ENCODE peak calls at places on chromosomes 3 and 15, in six cellular contexts. N is ovary; J is nucleus accumbens; I is activated naive CD4-positive, alpha-beta T cell treated with anti-CD3 and anti-CD28 coated beads for 36 hours; E is pancreas; Y is astrocyte of the cerebellum. L is an unnamed sample.

GRCh38 chr15:26665950-26666921 is 106.6 kb downstream of the GABRB3 start:
- DNase-seq in N (no peak), J (no peak), I (no peak), E (no peak), Y (no peak), L (no peak)

GRCh38 chr15:25790003-25790660 is 73.0 kb downstream of the ATP10A start:
- DNase-seq in N (peak; percentile 60), J (no peak), I (peak; percentile 76), E (no peak), Y (no peak), L (no peak)

GRCh38 chr15:73682597-73683090 is 1.5 kb upstream of the CD276 start:
- DNase-seq in N (no peak), J (no peak), I (no peak), E (no peak), Y (no peak), L (no peak)

GRCh38 chr3:112642912-112643506 is 2.1 kb upstream of the CCDC80 start:
- DNase-seq in N (peak; percentile 79), J (peak; percentile 67), I (peak; percentile 92), E (peak; percentile 67), Y (peak; percentile 86), L (no peak)

GRCh38 chr3:123153821-123154323 is 47.9 kb upstream of the SEC22A start:
- DNase-seq in N (no peak), J (no peak), I (no peak), E (no peak), Y (no peak), L (no peak)

GRCh38 chr15:61748529-61748928 is 311.7 kb downstream of the VPS13C start:
- DNase-seq in N (no peak), J (no peak), I (no peak), E (no peak), Y (no peak), L (peak; percentile 71)

GRCh38 chr15:36527512-36528162 is 51.8 kb upstream of the CDIN1 start:
- DNase-seq in N (no peak), J (no peak), I (no peak), E (no peak), Y (no peak), L (peak; percentile 6)

GRCh38 chr3:71693641-71694040 is 31.6 kb downstream of the EIF4E3 start:
- DNase-seq in N (peak; percentile 23), J (no peak), I (no peak), E (no peak), Y (no peak), L (no peak)

GRCh38 chr15:65344214-65344908 is 33.4 kb downstream of the IGDCC3 start:
- DNase-seq in N (no peak), J (no peak), I (no peak), E (no peak), Y (no peak), L (no peak)

GRCh38 chr3:37162501-37163245 is 11.7 kb downstream of the LRRFIP2 start:
- DNase-seq in N (no peak), J (no peak), I (peak; percentile 22), E (no peak), Y (no peak), L (no peak)

GRCh38 chr15:88300018-88300549 is 43.5 kb upstream of the NTRK3 start:
- DNase-seq in N (no peak), J (no peak), I (no peak), E (no peak), Y (no peak), L (no peak)

GRCh38 chr3:43455233-43455632 is 166.6 kb downstream of the ANO10 start:
- DNase-seq in N (no peak), J (no peak), I (no peak), E (no peak), Y (no peak), L (peak; percentile 12)

GRCh38 chr3:47283193-47283537 is 421 bp downstream of the KLHL18 start:
- DNase-seq in N (no peak), J (peak; percentile 41), I (peak; percentile 35), E (peak; percentile 63), Y (no peak), L (no peak)

GRCh38 chr15:73991260-73991659 is 835 bp downstream of the STOML1 start:
- DNase-seq in N (peak; percentile 66), J (no peak), I (no peak), E (no peak), Y (no peak), L (no peak)

GRCh38 chr15:31330836-31331235 is 4.2 kb downstream of the KLF13 start:
- DNase-seq in N (no peak), J (no peak), I (no peak), E (no peak), Y (no peak), L (no peak)

GRCh38 chr15:76669521-76669920 is 235.6 kb downstream of the SCAPER start:
- DNase-seq in N (no peak), J (no peak), I (no peak), E (no peak), Y (no peak), L (no peak)

GRCh38 chr15:30038667-30039523 is 43.9 kb upstream of the GOLGA8J start:
- DNase-seq in N (peak; percentile 18), J (no peak), I (no peak), E (no peak), Y (no peak), L (no peak)

GRCh38 chr15:99704444-99704838 is 28.8 kb downstream of the LYSMD4 start:
- DNase-seq in N (no peak), J (no peak), I (peak; percentile 48), E (no peak), Y (peak; percentile 86), L (peak; percentile 45)

GRCh38 chr15:77985031-77985930 is 92.2 kb downstream of the TBC1D2B start:
- DNase-seq in N (peak; percentile 9), J (no peak), I (no peak), E (no peak), Y (no peak), L (no peak)

GRCh38 chr3:188673509-188674239 is 498.1 kb upstream of the TPRG1 start:
- DNase-seq in N (no peak), J (no peak), I (no peak), E (no peak), Y (peak; percentile 90), L (peak; percentile 86)

GRCh38 chr15:70853270-70853854 is 595 bp downstream of the LARP6 start:
- DNase-seq in N (peak; percentile 39), J (peak; percentile 28), I (peak; percentile 14), E (peak; percentile 70), Y (peak; percentile 38), L (no peak)

GRCh38 chr3:30687930-30688570 is 81.6 kb downstream of the TGFBR2 start:
- DNase-seq in N (no peak), J (no peak), I (no peak), E (no peak), Y (no peak), L (no peak)

GRCh38 chr15:43893956-43894355 is 67.2 kb downstream of the WDR76 start:
- DNase-seq in N (no peak), J (no peak), I (no peak), E (no peak), Y (no peak), L (no peak)

GRCh38 chr15:81155375-81156218 is 21.5 kb downstream of the CFAP161 start:
- DNase-seq in N (peak; percentile 43), J (no peak), I (peak; percentile 35), E (no peak), Y (peak; percentile 47), L (no peak)

GRCh38 chr15:74392402-74392876 is 25.0 kb upstream of the CYP11A1 start:
- DNase-seq in N (peak; percentile 57), J (peak; percentile 46), I (no peak), E (no peak), Y (no peak), L (no peak)

GRCh38 chr3:114848643-114849350 is 298.3 kb downstream of the ZBTB20 start:
- DNase-seq in N (no peak), J (peak; percentile 7), I (no peak), E (no peak), Y (no peak), L (no peak)

GRCh38 chr3:184685646-184686045 is 26.2 kb downstream of the MAGEF1 start:
- DNase-seq in N (peak; percentile 28), J (no peak), I (no peak), E (peak; percentile 22), Y (no peak), L (no peak)

GRCh38 chr3:64928683-64929082 is 240.9 kb upstream of the ADAMTS9 start:
- DNase-seq in N (no peak), J (no peak), I (no peak), E (no peak), Y (no peak), L (no peak)

GRCh38 chr3:132543016-132543739 is 53.9 kb upstream of the ACKR4 start:
- DNase-seq in N (no peak), J (no peak), I (no peak), E (no peak), Y (peak; percentile 95), L (no peak)

GRCh38 chr3:72991522-72991921 is 5.1 kb upstream of the PPP4R2 start:
- DNase-seq in N (no peak), J (no peak), I (no peak), E (no peak), Y (no peak), L (no peak)

GRCh38 chr15:85456798-85457197 is 76.4 kb downstream of the AKAP13 start:
- DNase-seq in N (no peak), J (no peak), I (no peak), E (no peak), Y (no peak), L (no peak)

GRCh38 chr15:37220949-37221670 is 120.8 kb upstream of the MEIS2 start:
- DNase-seq in N (no peak), J (no peak), I (no peak), E (no peak), Y (no peak), L (no peak)

GRCh38 chr3:115351193-115351592 is 204.1 kb upstream of the ZBTB20 start:
- DNase-seq in N (no peak), J (no peak), I (no peak), E (no peak), Y (no peak), L (no peak)

GRCh38 chr3:127074900-127075360 is 92.0 kb downstream of the PLXNA1 start:
- DNase-seq in N (no peak), J (no peak), I (no peak), E (peak; percentile 35), Y (peak; percentile 67), L (peak; percentile 54)

L was measured in epithelial cell of prostate.